ENCODE peak calls at places on chromosome 5, in five cellular contexts. P is choroid plexus epithelial cell, W is OCI-LY7, R is AG04449, V is upper lobe of right lung. E is an unnamed sample.

GRCh38 chr5:50953290-50953689 is 286.9 kb downstream of the PARP8 start:
- DNase-seq in R (no peak), W (no peak), P (no peak), V (no peak), E (no peak)

GRCh38 chr5:159547466-159548195 is 217.3 kb upstream of the IL12B start:
- DNase-seq in V (no peak), P (peak), R (no peak), W (no peak), E (no peak)

GRCh38 chr5:83608122-83608521 is 112.5 kb downstream of the HAPLN1 start:
- DNase-seq in W (peak), V (no peak), R (no peak), P (peak), E (peak)

GRCh38 chr5:38046093-38046492 is 206.3 kb upstream of the GDNF start:
- DNase-seq in R (no peak), V (no peak), W (no peak), P (no peak), E (no peak)

GRCh38 chr5:76046761-76047160 is 36.4 kb upstream of the SV2C start:
- DNase-seq in R (no peak), W (no peak), V (no peak), P (no peak), E (no peak)

GRCh38 chr5:175731756-175732465 is 74.0 kb downstream of the HRH2 start:
- DNase-seq in W (no peak), P (no peak), R (no peak), V (no peak), E (no peak)

GRCh38 chr5:143401846-143402463 is 1.5 kb downstream of the NR3C1 start:
- DNase-seq in W (no peak), V (no peak), P (no peak), R (no peak), E (no peak)

GRCh38 chr5:110561510-110561909 is 165.0 kb downstream of the TMEM232 start:
- DNase-seq in P (no peak), V (no peak), W (no peak), R (no peak), E (peak)

GRCh38 chr5:9090381-9091026 is 455.4 kb downstream of the SEMA5A start:
- DNase-seq in W (no peak), R (no peak), P (no peak), V (no peak), E (no peak)

GRCh38 chr5:169979871-169980270 is 424 bp downstream of the INSYN2B start:
- DNase-seq in P (peak), W (no peak), V (no peak), R (no peak), E (no peak)
- H3K4me3 ChIP-seq in P (peak), W (no peak), V (no peak), R (peak), E (peak)

DNA sequence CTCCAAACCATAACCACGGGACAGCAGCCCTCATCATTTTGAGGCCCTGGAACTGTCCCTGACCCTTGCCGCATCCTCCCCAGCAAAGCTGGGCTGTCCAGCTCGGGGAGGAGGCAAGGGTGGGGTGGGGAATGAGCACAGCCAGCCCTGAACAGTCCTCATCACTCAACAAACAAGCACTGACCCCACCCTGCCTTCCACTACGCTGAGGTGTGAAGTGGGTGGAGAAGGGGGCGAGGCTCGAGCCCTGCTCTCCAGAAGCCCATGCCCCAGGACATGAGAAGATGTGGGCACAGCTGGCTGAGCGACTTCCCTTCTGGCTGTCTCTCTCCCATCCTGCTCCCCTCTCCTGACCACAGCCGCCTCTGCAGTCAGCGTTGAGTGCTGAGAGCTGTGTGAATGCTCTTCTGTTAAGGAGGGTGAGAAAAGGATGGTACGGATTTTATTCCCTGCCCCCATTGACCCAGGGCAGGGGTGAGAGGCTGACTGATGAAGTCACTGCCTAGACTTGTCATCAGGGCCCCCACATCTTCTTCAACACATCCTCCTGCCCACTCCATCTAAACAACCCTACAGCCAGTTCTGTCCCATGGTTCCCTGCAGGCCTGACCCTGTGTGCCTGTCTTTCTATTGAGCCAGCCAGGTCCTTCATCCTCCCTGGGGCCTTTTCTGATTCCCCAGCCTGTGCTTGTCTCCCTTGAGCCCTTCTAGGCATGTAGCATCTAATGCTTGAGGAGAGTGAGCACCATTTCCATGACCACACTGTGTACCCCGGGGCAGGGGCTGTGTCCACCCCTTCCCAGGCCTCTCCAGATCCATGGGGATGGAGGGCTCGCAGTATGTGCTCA is 276.0 kb downstream of the FSTL4 start:
- DNase-seq in R (no peak), W (no peak), V (peak), P (no peak), E (no peak)
- TF ChIP-seq CTCF in R (no peak), W (no peak), V (no peak), P (no peak), E (no peak)

DNA sequence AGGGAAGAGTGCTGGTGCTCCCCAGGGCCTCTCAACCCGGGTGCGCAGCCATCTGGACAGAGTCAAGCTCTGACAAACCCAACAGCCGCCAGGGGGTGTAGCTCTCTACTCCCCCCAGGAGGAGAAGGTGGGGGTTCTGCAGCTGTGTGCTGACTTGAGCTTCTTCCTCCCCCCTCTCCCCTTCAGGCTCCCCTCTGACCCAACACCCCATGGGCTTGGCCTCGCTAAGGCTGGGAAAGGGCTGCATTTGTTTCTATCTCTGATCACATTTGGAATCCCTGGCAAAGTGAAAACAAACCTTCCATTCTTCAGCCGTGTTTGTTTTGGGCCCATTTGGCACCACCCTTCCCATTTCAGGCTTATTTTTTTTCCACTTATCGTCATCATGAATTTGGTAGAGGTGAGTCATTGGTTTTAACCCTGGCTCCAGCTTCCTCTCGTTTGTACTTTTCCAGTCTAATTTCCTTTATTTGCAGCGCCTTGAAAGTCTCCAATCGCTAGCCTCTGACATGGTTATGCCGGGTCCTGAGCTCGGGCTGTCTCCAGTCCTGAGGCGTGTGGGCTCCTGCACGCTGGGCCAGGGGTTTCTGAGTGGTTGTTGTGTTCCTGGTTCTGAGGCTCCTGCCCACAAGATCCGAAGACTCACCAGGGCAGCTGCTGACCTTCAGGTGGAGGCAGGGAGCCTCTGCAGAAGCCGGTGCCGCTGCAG is 36.1 kb downstream of the DAP start:
- DNase-seq in V (no peak), W (no peak), P (peak), R (no peak), E (peak)
- H3K4me3 ChIP-seq in V (no peak), W (no peak), P (peak), R (peak), E (peak)

GRCh38 chr5:145715412-145715811 is 119.7 kb downstream of the PRELID2 start:
- DNase-seq in R (no peak), P (no peak), W (no peak), V (no peak), E (no peak)

GRCh38 chr5:145718956-145719355 is 116.2 kb downstream of the PRELID2 start:
- DNase-seq in P (peak), W (no peak), V (no peak), R (peak), E (peak)
- TF ChIP-seq CTCF in P (peak), W (no peak), V (no peak), R (peak), E (peak)

GRCh38 chr5:140558542-140558941 is 1.3 kb upstream of the SRA1 start:
- DNase-seq in R (no peak), W (no peak), P (no peak), V (peak), E (no peak)
- H3K4me3 ChIP-seq in R (no peak), W (no peak), P (no peak), V (no peak), E (no peak)

GRCh38 chr5:172123269-172123692 is 64.7 kb downstream of the STK10 start:
- DNase-seq in W (no peak), R (no peak), V (no peak), P (peak), E (peak)
- TF ChIP-seq CTCF in W (no peak), R (peak), V (peak), P (peak), E (peak)

GRCh38 chr5:2755811-2756210 is 4.3 kb upstream of the IRX2 start:
- DNase-seq in V (no peak), P (no peak), R (no peak), W (no peak), E (no peak)

GRCh38 chr5:2756764-2757163 is 5.3 kb upstream of the IRX2 start:
- DNase-seq in P (no peak), R (no peak), V (peak), W (no peak), E (no peak)

GRCh38 chr5:2755371-2755715 is 3.9 kb upstream of the IRX2 start:
- DNase-seq in R (no peak), V (no peak), W (no peak), P (no peak), E (no peak)

GRCh38 chr5:2757563-2758311 is 6.3 kb upstream of the IRX2 start:
- DNase-seq in P (no peak), V (peak), R (peak), W (no peak), E (no peak)

DNA sequence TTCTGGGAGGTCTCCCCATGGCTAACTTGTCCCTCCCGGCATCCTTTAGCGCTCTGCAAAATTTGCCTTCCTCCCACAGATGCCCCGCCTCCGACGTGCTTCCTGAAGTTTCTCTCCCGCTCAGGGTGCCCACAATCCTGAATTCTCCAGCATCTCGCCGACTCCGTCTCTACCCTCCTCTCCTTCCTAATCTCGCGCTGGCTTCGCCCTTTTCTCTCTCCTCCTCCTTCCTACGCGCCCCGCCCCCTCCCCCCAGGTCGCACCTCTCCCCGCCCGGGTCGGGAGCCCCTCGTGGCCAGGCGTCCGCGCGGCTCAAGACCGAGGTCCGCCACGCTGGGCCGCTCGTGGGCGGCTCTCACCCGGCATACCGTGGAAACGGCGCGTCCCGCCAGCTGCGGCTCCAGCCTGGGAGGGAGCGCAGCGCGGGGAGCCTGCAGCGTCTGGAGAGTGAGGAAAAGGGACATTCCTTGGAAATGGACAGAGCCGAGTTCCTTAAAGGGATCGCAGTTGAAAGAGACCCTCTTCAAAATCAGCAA is 4.8 kb upstream of the IRX2 start:
- DNase-seq in V (peak), R (no peak), P (no peak), W (no peak), E (no peak)
- H3K4me3 ChIP-seq in V (peak), R (peak), P (peak), W (no peak), E (no peak)

DNA sequence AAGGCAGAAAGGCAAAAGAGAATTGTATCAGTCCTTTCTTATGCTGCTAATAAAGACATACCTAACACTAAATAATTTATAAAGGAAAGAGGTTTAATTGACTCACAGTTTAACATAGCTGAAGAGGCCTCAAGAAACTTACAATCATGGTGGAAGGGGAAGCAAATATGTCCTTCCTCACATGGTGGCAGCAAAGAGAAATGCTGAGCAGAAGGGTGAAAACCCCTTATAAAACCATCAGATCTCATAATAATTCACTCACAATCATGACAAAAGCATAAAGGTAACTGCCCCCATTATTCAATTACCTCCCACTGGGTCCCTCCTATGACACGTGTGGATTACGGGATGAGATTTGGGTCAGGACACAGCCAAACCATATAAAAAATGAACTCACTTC is 312.5 kb upstream of the PTGER4 start:
- DNase-seq in V (no peak), R (no peak), P (peak), W (no peak), E (no peak)
- TF ChIP-seq CTCF in V (peak), R (no peak), P (peak), W (no peak), E (peak)

DNA sequence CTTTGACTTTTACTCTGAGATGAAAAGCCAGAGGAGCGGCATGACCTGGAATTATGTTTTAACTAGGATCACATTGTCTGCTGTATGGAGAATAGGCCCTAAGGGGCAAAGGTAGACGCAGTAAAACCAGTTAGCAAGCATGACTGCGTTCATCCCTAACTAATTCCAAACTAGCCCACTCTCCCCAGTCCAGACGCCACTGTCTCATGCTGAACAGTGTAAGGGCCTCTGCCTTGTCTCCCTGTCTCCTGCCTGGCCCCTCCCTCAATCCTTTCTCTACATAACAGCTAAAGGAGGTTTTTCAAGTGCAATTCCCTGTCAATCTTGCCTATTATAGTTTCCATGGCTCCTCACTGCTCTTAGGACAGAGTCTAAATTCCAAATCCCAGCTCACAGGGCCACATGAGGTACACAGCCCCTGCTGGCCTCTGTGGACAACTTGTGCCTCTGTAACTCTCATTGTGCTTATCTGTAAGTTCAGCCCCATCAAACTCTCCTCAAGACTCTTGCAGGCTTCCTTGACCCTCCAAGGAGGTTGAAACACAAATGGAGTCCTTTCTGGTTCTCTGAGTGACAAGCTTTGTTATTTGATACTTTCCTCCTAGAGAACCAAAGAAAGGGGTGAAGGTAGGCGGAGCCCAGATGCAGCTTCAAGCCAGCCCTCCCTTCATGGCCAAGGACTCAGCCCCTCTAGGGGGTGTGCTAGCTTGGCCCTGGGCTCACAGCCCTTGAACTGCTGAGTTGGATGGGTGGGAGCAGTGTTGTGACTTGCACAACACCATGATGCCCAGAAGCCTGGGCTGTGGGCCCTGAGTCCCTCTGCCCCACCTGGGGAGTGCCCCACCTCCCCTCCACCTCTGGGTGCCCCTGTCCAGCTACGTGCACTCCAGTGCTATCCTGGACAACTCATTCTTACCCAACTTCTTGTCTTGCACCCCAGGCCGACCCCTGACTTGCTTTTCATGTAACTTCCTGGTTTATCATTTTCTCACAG is 15.9 kb upstream of the SLC22A4 start:
- DNase-seq in W (no peak), P (no peak), V (no peak), R (no peak), E (no peak)
- H3K4me3 ChIP-seq in W (no peak), P (no peak), V (no peak), R (no peak), E (no peak)